ENCODE peak calls at places on chromosomes 12 and 14, in four cellular contexts. J is dorsolateral prefrontal cortex, P is upper lobe of right lung, M is IMR-90. F is an unnamed sample.

GRCh38 chr14:94373708-94374107 is 14.7 kb downstream of the SERPINA1 start:
- DNase-seq in J (no peak), P (no peak), M (peak), F (no peak)

GRCh38 chr12:3580071-3580749 is 89.2 kb downstream of the PRMT8 start:
- DNase-seq in J (no peak), P (no peak), M (no peak), F (no peak)

GRCh38 chr12:32230607-32230982 is 123.9 kb downstream of the BICD1 start:
- DNase-seq in J (no peak), P (no peak), M (no peak), F (no peak)

GRCh38 chr12:97650242-97650641 is 187.6 kb downstream of the RMST start:
- DNase-seq in J (no peak), P (no peak), M (no peak), F (no peak)

GRCh38 chr12:45416161-45416560 is 200.3 kb downstream of the ANO6 start:
- DNase-seq in J (no peak), P (no peak), M (no peak), F (no peak)

GRCh38 chr12:26135010-26135420 is 10.2 kb upstream of the BHLHE41 start:
- DNase-seq in J (no peak), P (peak), M (no peak), F (no peak)

GRCh38 chr14:78950654-78951053 is 780.5 kb downstream of the NRXN3 start:
- DNase-seq in J (no peak), P (no peak), M (peak), F (no peak)

GRCh38 chr14:24189059-24189375 is 401 bp upstream of the IPO4 start:
- DNase-seq in J (no peak), P (no peak), M (no peak), F (no peak)

GRCh38 chr14:87483651-87484260 is 509.2 kb downstream of the GALC start:
- DNase-seq in J (no peak), P (no peak), M (peak), F (no peak)

GRCh38 chr12:6074979-6075585 is 49.4 kb downstream of the VWF start:
- DNase-seq in J (no peak), P (peak), M (no peak), F (no peak)

GRCh38 chr12:50401383-50402155 is 884 bp downstream of the LARP4 start:
- DNase-seq in J (no peak), P (no peak), M (peak), F (peak)

GRCh38 chr12:80641936-80642335 is 65.5 kb upstream of the MYF6 start:
- DNase-seq in J (no peak), P (no peak), M (no peak), F (no peak)

GRCh38 chr12:49649445-49649844 is 26.1 kb downstream of the PRPF40B start:
- DNase-seq in J (no peak), P (no peak), M (no peak), F (no peak)

GRCh38 chr12:109718390-109718789 is 4.8 kb downstream of the FAM222A start:
- DNase-seq in J (peak), P (no peak), M (no peak), F (no peak)

GRCh38 chr14:96944297-96944696 is 147.1 kb downstream of the VRK1 start:
- DNase-seq in J (no peak), P (no peak), M (no peak), F (no peak)

GRCh38 chr12:50537538-50537919 is 32.7 kb downstream of the DIP2B start:
- DNase-seq in J (no peak), P (no peak), M (peak), F (no peak)

GRCh38 chr14:101196051-101196450 is 292.5 kb upstream of the RTL1 start:
- DNase-seq in J (no peak), P (no peak), M (no peak), F (no peak)

GRCh38 chr12:122228092-122228491 is 2.2 kb upstream of the DIABLO start:
- DNase-seq in J (no peak), P (no peak), M (no peak), F (no peak)

GRCh38 chr14:38197761-38198345 is 9.9 kb upstream of the SSTR1 start:
- DNase-seq in J (no peak), P (no peak), M (peak), F (no peak)

GRCh38 chr12:96185914-96186313 is 8.3 kb upstream of the ELK3 start:
- DNase-seq in J (no peak), P (no peak), M (no peak), F (no peak)

GRCh38 chr14:31194661-31195060 is 12.9 kb downstream of the HECTD1 start:
- DNase-seq in J (no peak), P (no peak), M (no peak), F (no peak)

GRCh38 chr14:31190717-31191263 is 16.8 kb downstream of the HECTD1 start:
- DNase-seq in J (no peak), P (no peak), M (no peak), F (no peak)

GRCh38 chr14:31196839-31197477 is 10.6 kb downstream of the HECTD1 start:
- DNase-seq in J (no peak), P (no peak), M (no peak), F (no peak)

GRCh38 chr14:31197671-31198070 is 9.9 kb downstream of the HECTD1 start:
- DNase-seq in J (no peak), P (no peak), M (no peak), F (no peak)

DNA sequence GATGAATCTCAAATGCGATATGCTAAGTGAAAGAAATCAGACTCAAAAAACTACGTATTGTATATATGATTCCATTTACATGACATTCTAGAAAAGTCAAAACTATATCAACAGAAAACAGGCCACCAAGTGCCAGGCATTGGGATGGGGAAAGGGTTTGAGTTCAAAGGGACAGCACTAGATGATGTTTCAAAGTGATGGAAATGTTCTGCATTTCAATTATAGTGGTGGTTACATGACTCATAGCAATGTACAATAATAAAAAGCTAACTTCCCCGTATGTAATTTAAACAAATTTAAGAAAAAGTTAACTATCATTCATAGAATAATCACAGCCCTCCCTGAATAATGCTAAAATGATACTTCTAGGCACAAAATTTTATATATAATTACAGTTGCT is 13.5 kb downstream of the HECTD1 start:
- DNase-seq in J (no peak), P (no peak), M (peak), F (no peak)
- H3K4me3 ChIP-seq in J (no peak), P (no peak), M (no peak), F (no peak)

GRCh38 chr12:2052861-2053674 is at the start of gene CACNA1C:
- DNase-seq in J (peak), P (no peak), M (peak), F (no peak)
- TF ChIP-seq CTCF in J (peak), P (peak), M (peak), F (peak)

DNA sequence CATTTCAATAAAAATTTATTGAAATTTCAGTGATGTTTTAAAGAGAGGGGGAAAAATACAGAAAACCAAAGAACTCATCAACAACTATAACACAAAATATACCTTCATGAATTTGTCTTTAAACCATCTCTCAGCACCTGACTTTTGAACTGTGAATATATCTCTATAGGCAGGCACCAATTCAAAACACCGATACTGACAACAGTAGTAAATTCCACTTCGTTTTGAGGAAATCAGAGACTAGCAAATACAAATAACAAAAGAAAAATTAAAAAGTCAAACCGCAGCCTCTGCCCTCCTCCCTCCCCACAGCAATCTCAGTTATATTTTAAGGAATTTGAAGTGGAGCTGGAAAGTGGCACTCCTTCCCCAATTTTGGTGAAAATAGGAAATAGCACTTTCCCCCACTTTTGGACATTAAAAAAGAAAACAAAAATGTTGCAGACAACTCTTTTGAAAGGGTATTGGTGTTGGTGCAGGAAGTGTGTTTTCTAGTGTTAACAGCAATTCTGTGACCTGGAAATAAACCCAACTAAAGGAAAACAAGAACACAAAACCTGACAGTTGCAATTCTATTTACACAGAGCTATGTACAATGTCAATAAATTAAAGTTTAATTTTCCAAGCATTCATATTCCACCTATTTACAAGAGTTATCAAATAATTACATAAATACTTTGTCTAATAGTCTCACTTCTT is 13.6 kb downstream of the TBX3 start:
- DNase-seq in J (no peak), P (no peak), M (no peak), F (no peak)
- H3K4me3 ChIP-seq in J (no peak), P (peak), M (peak), F (peak)

GRCh38 chr12:85575115-85576096 is 260.8 kb downstream of the RASSF9 start:
- DNase-seq in J (no peak), P (no peak), M (peak), F (peak)
- TF ChIP-seq CTCF in J (peak), P (peak), M (peak), F (peak)

DNA sequence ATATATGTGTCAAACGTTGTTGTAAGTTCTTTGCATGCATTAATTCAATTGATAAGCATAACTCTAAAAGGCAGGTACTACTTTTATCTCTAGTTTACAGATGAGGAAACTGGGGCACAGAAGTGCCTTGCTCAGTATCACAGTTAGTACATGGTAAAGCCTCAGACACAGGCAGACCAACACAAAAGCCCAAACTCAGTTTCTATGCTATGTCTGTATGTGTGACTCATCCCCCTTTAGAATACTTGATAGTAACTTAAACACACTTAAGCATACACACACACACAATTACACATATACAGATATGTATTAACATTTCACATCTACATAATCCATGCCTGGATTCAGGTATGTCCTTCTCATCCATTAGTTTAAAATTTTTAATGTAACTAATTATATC is 88.0 kb downstream of the EPS8 start:
- DNase-seq in J (no peak), P (no peak), M (peak), F (no peak)
- H3K4me3 ChIP-seq in J (no peak), P (no peak), M (no peak), F (no peak)

GRCh38 chr12:113996026-113996425 is 29.9 kb upstream of the RBM19 start:
- DNase-seq in J (no peak), P (no peak), M (no peak), F (no peak)
- TF ChIP-seq CTCF in J (peak), P (no peak), M (no peak), F (no peak)

DNA sequence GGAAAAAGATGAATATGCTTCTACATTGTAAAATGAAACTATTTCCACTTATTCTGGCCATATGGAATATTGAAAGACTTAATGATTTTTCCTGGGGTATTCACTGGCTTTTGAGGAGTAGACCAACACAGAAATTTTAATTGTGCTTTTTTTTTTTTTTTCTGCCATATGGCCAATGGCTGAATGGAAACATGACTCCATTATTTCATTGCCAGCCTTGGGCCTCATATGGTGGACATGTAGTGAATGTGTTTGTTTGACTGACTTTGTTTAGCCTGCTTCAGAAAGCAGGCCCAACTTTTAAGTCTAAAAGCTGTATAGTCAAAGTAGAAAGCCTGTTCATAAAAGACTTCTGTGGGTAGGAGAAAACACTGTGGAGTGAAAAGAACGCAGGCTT is 2.4 kb downstream of the GNG2 start:
- DNase-seq in J (no peak), P (no peak), M (peak), F (no peak)
- H3K4me3 ChIP-seq in J (peak), P (peak), M (peak), F (no peak)

GRCh38 chr12:47023311-47023710 is 56.1 kb upstream of the PCED1B start:
- DNase-seq in J (no peak), P (no peak), M (no peak), F (no peak)

GRCh38 chr12:47022296-47022695 is 57.1 kb upstream of the PCED1B start:
- DNase-seq in J (no peak), P (no peak), M (peak), F (no peak)

GRCh38 chr12:47021298-47021697 is 58.1 kb upstream of the PCED1B start:
- DNase-seq in J (no peak), P (no peak), M (peak), F (peak)

GRCh38 chr12:47017901-47018479 is 61.4 kb upstream of the PCED1B start:
- DNase-seq in J (no peak), P (no peak), M (peak), F (no peak)

DNA sequence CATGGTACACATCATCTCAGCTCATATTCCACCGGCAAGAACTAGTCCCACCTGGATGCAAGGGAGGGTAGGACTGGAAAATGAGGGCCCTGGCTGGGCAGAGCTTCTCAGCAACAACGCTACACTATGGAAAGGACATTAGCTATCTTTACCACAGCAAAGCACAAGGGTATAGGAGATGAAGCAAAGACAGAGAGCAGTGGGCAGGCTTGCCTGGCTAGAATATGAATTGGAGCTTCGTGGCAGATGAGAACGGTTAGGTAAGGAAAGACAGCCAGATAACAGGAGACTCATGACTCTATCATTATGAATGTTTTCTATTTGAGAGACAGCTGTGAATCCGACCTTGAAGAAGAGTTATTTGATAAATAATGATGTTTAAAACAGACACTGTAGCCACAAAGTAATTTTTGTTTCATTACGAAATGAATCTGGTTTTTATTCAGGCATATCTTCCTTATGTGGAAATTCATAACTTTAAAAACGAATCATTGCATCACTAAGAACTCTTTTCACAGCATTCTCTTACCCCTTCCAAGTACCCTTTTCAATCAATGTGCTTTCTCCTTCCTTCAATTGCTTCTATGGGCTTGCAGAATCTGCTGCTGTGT is 59.1 kb upstream of the PCED1B start:
- DNase-seq in J (no peak), P (no peak), M (no peak), F (no peak)
- TF ChIP-seq CTCF in J (no peak), P (no peak), M (no peak), F (no peak)